ENCODE peak calls at places on chromosomes 6 and 20, in ten cellular contexts. H, C, K, X, Q, P, S, R, N and I are unnamed samples. For H3K9me2, the result is how much of the 10 kb centered on the place peaks cover.

GRCh38 chr6:143743256-143744166 is 65.7 kb downstream of the PHACTR2 start:
- DNase-seq in X (peak), S (no peak), K (no peak), N (no peak), R (no peak), Q (no peak), P (peak), C (peak), H (no peak), I (no peak)

GRCh38 chr6:113103618-113104390 is 753.3 kb upstream of the MARCKS start:
- DNase-seq in P (peak), X (peak), C (no peak), Q (no peak), R (no peak), K (no peak), H (no peak), S (no peak), N (no peak), I (peak)

GRCh38 chr20:47256665-47257236 is 99.7 kb downstream of the ZMYND8 start:
- DNase-seq in C (no peak), N (no peak), R (no peak), X (peak), H (no peak), K (no peak), S (no peak), P (no peak), Q (no peak), I (peak)

GRCh38 chr20:18943542-18943941 is 130.0 kb downstream of the SCP2D1 start:
- DNase-seq in C (no peak), S (no peak), N (peak), K (no peak), Q (no peak), X (no peak), P (no peak), R (no peak), H (no peak), I (peak)

GRCh38 chr6:72413884-72414283 is 208.0 kb upstream of the KCNQ5 start:
- DNase-seq in Q (no peak), S (no peak), K (no peak), H (no peak), C (no peak), P (peak), X (peak), R (no peak), N (no peak), I (peak)

GRCh38 chr20:31515775-31516107 is 1.5 kb downstream of the HM13 start:
- DNase-seq in P (no peak), Q (peak), X (peak), H (peak), K (no peak), C (peak), S (no peak), R (no peak), N (no peak), I (no peak)

GRCh38 chr20:33008336-33009213 is 1.1 kb downstream of the BPIFB2 start:
- DNase-seq in K (no peak), P (no peak), H (no peak), X (no peak), C (no peak), Q (no peak), R (no peak), N (no peak), S (no peak), I (no peak)

GRCh38 chr6:136338486-136338885 is 48.8 kb upstream of the BCLAF1 start:
- DNase-seq in H (no peak), P (no peak), K (no peak), N (no peak), S (no peak), Q (no peak), R (no peak), C (peak), X (no peak), I (no peak)

GRCh38 chr6:53979468-53980067 is 131.7 kb upstream of the MLIP start:
- DNase-seq in K (peak), N (peak), Q (peak), H (peak), R (peak), X (peak), S (no peak), P (peak), C (peak), I (peak)

GRCh38 chr20:37699202-37699601 is 5.4 kb downstream of the CTNNBL1 start:
- DNase-seq in C (no peak), S (no peak), R (no peak), X (no peak), H (peak), K (peak), Q (no peak), N (no peak), P (no peak), I (no peak)

GRCh38 chr6:46845126-46845525 is 51.9 kb downstream of the MEP1A start:
- DNase-seq in Q (no peak), P (no peak), H (no peak), R (no peak), K (no peak), S (no peak), C (no peak), X (no peak), N (no peak), I (no peak)

GRCh38 chr6:4611441-4612129 is 164.6 kb upstream of the CDYL start:
- DNase-seq in S (no peak), X (peak), C (no peak), K (no peak), R (no peak), P (no peak), N (no peak), Q (peak), H (no peak), I (no peak)

GRCh38 chr20:10524034-10524476 is 89.0 kb downstream of the SLX4IP start:
- DNase-seq in H (no peak), R (no peak), P (peak), X (no peak), K (no peak), S (no peak), C (peak), N (no peak), Q (no peak), I (no peak)

GRCh38 chr20:20404546-20405092 is 36.7 kb downstream of the INSM1 start:
- DNase-seq in X (no peak), K (no peak), H (no peak), R (no peak), N (no peak), P (no peak), S (no peak), C (no peak), Q (no peak), I (no peak)

GRCh38 chr6:3610206-3610605 is 141.3 kb downstream of the PXDC1 start:
- DNase-seq in Q (no peak), S (peak), N (no peak), X (no peak), H (no peak), R (no peak), C (no peak), K (no peak), P (peak), I (peak)

GRCh38 chr20:37327748-37328147 is 18.2 kb upstream of the SRC start:
- DNase-seq in H (no peak), N (no peak), S (no peak), C (no peak), K (no peak), R (no peak), X (peak), Q (no peak), P (peak), I (no peak)

GRCh38 chr6:127366281-127367022 is 23.0 kb upstream of the ECHDC1 start:
- DNase-seq in C (peak), N (no peak), K (no peak), S (peak), Q (no peak), P (no peak), R (peak), H (no peak), X (peak), I (peak)

GRCh38 chr6:41257369-41258195 is 28.9 kb downstream of the TREM1 start:
- DNase-seq in R (no peak), S (peak), C (no peak), H (no peak), Q (no peak), X (no peak), K (no peak), P (peak), N (no peak), I (peak)

DNA sequence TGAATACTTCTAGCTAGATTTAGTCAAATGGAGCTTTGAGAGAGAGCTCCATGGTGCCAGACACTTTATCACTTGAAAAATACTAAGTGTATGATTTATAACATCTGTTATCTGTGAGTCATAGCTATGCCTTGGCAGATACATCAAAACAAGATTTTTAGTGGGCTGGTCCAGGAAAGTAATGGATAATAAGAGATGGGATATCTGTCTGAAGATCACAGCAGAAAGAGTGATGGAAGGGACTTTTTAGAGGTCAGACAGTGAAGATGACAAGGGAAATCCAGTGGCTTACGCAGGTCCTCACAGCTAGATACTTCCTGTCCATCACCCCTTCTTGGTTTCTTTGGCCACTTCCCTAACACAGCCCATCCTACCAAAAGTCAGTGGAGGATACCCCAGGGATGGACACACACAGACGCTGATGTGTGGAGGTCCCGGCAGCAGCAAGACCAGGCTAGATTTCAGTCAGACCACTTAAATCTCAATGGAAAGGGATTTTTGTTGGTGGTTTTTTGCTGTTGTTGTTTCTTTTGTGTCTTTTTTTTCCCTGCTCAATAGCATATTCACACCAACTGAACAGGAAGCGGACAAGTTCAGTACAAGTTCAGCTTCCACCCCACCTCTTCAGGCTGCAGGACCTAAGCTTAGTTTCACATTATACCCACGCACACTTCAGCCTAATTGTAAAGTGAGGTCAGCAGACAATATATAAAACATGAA is 209.3 kb downstream of the ALDH8A1 start:
- DNase-seq in H (no peak), N (no peak), C (no peak), X (peak), P (no peak), S (no peak), R (no peak), Q (no peak), K (peak), I (no peak)
- H3K27ac ChIP-seq in H (no peak), N (no peak), C (no peak), X (no peak), P (no peak), S (no peak), R (no peak), Q (no peak), K (peak), I (no peak)

DNA sequence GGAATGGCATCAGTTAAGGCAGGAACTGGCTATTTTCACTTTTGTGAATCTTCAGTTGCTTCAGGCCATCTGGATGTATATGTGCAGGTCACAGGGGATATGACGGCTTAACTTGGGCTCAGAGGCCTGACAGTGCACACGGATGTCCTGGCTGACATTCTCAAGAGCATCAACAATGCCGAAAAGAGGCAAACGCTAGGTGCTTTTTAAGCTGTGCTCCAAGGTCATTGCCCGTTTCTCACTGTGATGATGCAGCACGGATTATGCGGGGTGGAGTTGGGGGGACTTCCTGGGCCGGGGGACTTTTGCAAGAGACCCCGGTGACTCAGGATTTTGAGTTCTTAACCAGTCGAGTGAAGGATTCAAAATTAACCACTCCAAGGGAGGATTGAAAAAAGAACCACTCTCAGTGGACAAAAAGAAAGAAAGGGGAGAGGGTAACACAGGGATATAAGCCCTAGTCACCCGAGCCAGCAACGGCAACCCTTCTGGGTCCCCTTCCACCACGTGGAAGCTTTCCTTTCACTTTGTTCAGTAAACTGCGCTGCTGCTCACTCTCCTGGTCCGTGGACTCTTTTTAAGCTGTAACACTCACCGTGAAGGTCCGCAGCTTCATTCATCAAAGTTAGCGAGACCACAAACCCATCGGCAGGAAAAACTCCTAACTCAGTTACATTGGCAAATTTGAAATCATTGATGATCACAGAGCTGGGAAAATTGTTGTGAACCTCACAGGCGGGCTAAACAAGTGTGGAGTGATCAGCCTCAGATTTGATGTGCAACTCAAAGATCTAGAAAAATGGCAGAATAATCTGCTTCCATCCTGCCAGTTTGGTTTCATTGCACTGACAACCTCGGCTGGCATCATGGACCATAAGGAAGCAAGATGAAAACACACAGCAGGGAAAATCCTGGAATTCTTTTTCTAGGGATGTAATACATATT is 199.2 kb downstream of the ARID1B start:
- DNase-seq in C (peak), X (peak), Q (peak), K (no peak), N (peak), P (no peak), H (no peak), R (no peak), S (no peak), I (no peak)
- H3K4me3 ChIP-seq in C (no peak), X (peak), Q (peak), K (peak), N (peak), P (no peak), H (no peak), R (no peak), S (no peak), I (no peak)

GRCh38 chr6:27972750-27973149 is 15.7 kb downstream of the OR2B6 start:
- DNase-seq in P (no peak), R (no peak), C (no peak), Q (no peak), X (no peak), H (no peak), K (no peak), N (no peak), S (no peak), I (no peak)
- H3K9me2 ChIP-seq in P (under half), R (under half), C (under half), Q (under half), X (under half), H (under half), K (under half), N (under half), S (under half), I (under half)

DNA sequence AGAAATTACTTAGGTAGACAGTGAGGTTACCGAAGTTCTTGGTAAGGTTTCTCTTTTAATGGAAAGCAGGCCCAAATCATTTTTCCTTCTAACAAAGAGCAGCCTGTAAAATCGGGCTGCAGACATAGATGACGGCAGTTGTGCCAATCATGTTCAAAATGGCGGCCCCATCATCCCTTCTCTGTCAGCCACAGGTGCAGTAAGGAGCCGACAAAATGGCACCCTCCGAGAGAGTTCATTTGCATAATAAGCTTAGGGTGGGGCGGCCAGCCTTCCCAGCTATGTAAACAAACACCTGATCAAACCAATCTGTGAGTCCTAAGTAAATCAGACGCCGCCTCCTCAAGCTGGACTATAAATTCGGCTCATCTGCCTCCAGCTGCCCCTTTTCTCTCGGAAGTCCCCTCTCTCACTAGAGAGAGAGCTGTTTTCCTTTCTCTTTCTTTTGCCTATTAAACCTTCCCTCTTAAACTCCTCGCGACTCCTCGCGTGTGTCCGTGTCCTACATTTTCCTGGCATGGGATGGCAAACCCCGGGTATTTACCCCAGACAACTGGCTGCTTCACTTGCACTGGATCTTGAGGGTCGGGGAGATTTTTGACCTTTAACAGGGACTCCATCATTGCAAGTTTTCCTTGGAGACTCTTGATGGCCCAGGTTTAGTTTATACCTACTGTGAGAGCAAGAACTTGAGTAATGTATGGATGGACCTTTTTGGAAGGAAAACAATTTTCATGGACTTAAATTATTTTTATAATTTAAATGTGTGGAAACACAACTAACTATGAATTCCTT is 8.9 kb upstream of the DDR1 start:
- DNase-seq in S (no peak), R (no peak), C (peak), K (no peak), X (no peak), P (no peak), H (no peak), N (no peak), Q (no peak), I (no peak)
- H3K27ac ChIP-seq in S (no peak), R (peak), C (no peak), K (peak), X (no peak), P (peak), H (no peak), N (no peak), Q (no peak), I (peak)